ENCODE peak calls at places on chromosome 13, in five cellular contexts. S, U, I, K and N are unnamed samples. For H3K79me1, the result is how much of the 10 kb centered on the place peaks cover.

GRCh38 chr13:96100457-96101220 is 10.7 kb downstream of the HS6ST3 start:
- DNase-seq in S (no peak), U (no peak), K (no peak), I (no peak), N (no peak)

GRCh38 chr13:35475131-35475959 is 1.1 kb downstream of the MAB21L1 start:
- DNase-seq in U (peak), I (peak), S (peak), K (peak), N (peak)

GRCh38 chr13:27132538-27132937 is 39.1 kb downstream of the USP12 start:
- DNase-seq in U (no peak), K (no peak), I (no peak), S (no peak), N (no peak)

GRCh38 chr13:93224545-93224944 is 2.1 kb upstream of the GPC6 start:
- DNase-seq in I (peak), U (no peak), K (peak), S (peak), N (no peak)

GRCh38 chr13:74794147-74794546 is 659.9 kb upstream of the KLF12 start:
- DNase-seq in U (no peak), S (no peak), K (no peak), I (no peak), N (no peak)

GRCh38 chr13:101572456-101572855 is 120.0 kb downstream of the ITGBL1 start:
- DNase-seq in K (no peak), I (no peak), U (no peak), S (peak), N (no peak)

GRCh38 chr13:46097015-46097414 is 7.8 kb downstream of the CPB2 start:
- DNase-seq in K (no peak), U (no peak), S (no peak), I (no peak), N (no peak)

GRCh38 chr13:95921485-95921884 is 131.7 kb downstream of the UGGT2 start:
- DNase-seq in I (no peak), K (no peak), S (peak), U (no peak), N (no peak)

GRCh38 chr13:41463823-41464602 is 6.7 kb downstream of the RGCC start:
- DNase-seq in K (no peak), S (no peak), I (no peak), U (no peak), N (no peak)

GRCh38 chr13:102190930-102191329 is 210.9 kb downstream of the FGF14 start:
- DNase-seq in S (no peak), K (no peak), U (no peak), I (no peak), N (no peak)

GRCh38 chr13:29808264-29808663 is 42.2 kb downstream of the UBL3 start:
- DNase-seq in I (no peak), K (no peak), S (no peak), U (no peak), N (no peak)

GRCh38 chr13:69856331-69856730 is 251.3 kb upstream of the ATXN8OS start:
- DNase-seq in U (peak), I (no peak), S (no peak), K (peak), N (no peak)

GRCh38 chr13:36666482-36667264 is 7.1 kb upstream of the SERTM1 start:
- DNase-seq in K (no peak), U (no peak), I (no peak), S (no peak), N (no peak)

GRCh38 chr13:109904218-109904617 is 117.8 kb upstream of the IRS2 start:
- DNase-seq in S (no peak), I (peak), U (peak), K (no peak), N (no peak)

GRCh38 chr13:98301721-98302120 is 124.7 kb upstream of the RNF113B start:
- DNase-seq in I (no peak), U (no peak), K (no peak), S (peak), N (no peak)

GRCh38 chr13:44514278-44514677 is 61.9 kb downstream of the TSC22D1 start:
- DNase-seq in S (no peak), U (no peak), I (no peak), K (no peak), N (no peak)

GRCh38 chr13:79070343-79070974 is 335.6 kb downstream of the RBM26 start:
- DNase-seq in U (no peak), I (no peak), K (no peak), S (no peak), N (no peak)

GRCh38 chr13:20814224-20814910 is 40.6 kb upstream of the EEF1AKMT1 start:
- DNase-seq in K (no peak), U (no peak), S (peak), I (no peak), N (no peak)

GRCh38 chr13:48817166-48817802 is 158.4 kb upstream of the FNDC3A start:
- DNase-seq in S (no peak), K (no peak), U (no peak), I (no peak), N (no peak)

GRCh38 chr13:66765559-66765958 is 464.6 kb downstream of the PCDH9 start:
- DNase-seq in U (no peak), K (no peak), I (no peak), S (no peak), N (no peak)

GRCh38 chr13:59776924-59777690 is 386.6 kb downstream of the DIAPH3 start:
- DNase-seq in U (peak), S (peak), K (no peak), I (no peak), N (no peak)

GRCh38 chr13:113816925-113817859 is 46.7 kb downstream of the GAS6 start:
- DNase-seq in I (peak), K (peak), U (peak), S (peak), N (no peak)

GRCh38 chr13:22793598-22794134 is 387.1 kb upstream of the SGCG start:
- DNase-seq in S (no peak), U (peak), I (no peak), K (no peak), N (no peak)

GRCh38 chr13:113836917-113837553 is 26.8 kb downstream of the GAS6 start:
- DNase-seq in K (no peak), U (no peak), S (peak), I (no peak), N (no peak)

GRCh38 chr13:51518847-51519246 is 65.4 kb upstream of the WDFY2 start:
- DNase-seq in U (peak), K (no peak), I (no peak), S (peak), N (no peak)

GRCh38 chr13:46100191-46100877 is 4.5 kb downstream of the CPB2 start:
- DNase-seq in U (no peak), S (no peak), I (no peak), K (no peak), N (no peak)

GRCh38 chr13:74090869-74091605 is 43.2 kb downstream of the KLF12 start:
- DNase-seq in I (no peak), S (no peak), U (no peak), K (no peak), N (no peak)

GRCh38 chr13:72120632-72121031 is 253.6 kb upstream of the DACH1 start:
- DNase-seq in I (no peak), S (no peak), K (no peak), U (no peak), N (no peak)

GRCh38 chr13:23554000-23554399 is 16.2 kb upstream of the TNFRSF19 start:
- DNase-seq in U (no peak), I (no peak), K (no peak), S (peak), N (no peak)

DNA sequence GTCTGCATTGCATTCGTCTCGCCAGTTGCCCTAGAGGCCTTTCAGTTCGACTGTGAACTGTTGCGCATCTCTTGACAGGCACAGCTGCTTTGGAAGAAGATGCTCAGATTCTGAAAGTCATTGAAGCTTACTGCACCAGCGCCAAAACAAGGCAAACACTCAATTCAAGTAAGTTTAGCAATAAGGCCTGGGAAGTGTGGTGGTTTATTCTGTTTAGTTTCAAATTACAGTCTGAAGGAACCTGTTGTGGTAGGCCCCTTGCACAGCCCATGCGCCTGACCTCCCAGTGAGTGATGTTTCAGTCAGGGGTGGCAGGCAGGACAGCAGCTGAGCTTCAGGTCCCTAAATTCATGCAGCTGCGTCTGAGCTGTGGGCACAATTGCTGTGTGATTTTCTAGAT is 32.2 kb upstream of the TEX29 start:
- DNase-seq in S (no peak), I (no peak), U (no peak), K (no peak), N (no peak)
- H3K79me1 ChIP-seq in S (under half), I (under half), U (under half), K (under half), N (under half)

GRCh38 chr13:91078093-91078679 is 269.3 kb upstream of the MIR17HG start:
- DNase-seq in S (no peak), U (no peak), K (no peak), I (no peak), N (no peak)
- H2AFZ ChIP-seq in S (no peak), U (no peak), K (peak), I (no peak), N (no peak)

GRCh38 chr13:97274782-97275252 is 52.7 kb downstream of the MBNL2 start:
- DNase-seq in S (peak), I (no peak), K (no peak), U (no peak), N (no peak)
- H3K9ac ChIP-seq in S (no peak), I (no peak), K (no peak), U (no peak), N (no peak)

GRCh38 chr13:38093425-38093824 is 223.9 kb upstream of the TRPC4 start:
- DNase-seq in U (no peak), K (no peak), S (no peak), I (no peak), N (no peak)
- H3K79me1 ChIP-seq in U (under half), K (under half), S (under half), I (under half), N (under half)

GRCh38 chr13:107104631-107105030 is 536.7 kb upstream of the ARGLU1 start:
- DNase-seq in K (no peak), I (no peak), U (no peak), S (peak), N (no peak)

GRCh38 chr13:107095876-107096275 is 527.9 kb upstream of the ARGLU1 start:
- DNase-seq in I (no peak), K (no peak), U (peak), S (no peak), N (no peak)

GRCh38 chr13:107099661-107100060 is 531.7 kb upstream of the ARGLU1 start:
- DNase-seq in S (peak), K (no peak), I (no peak), U (peak), N (no peak)
- H2AFZ ChIP-seq in S (peak), K (no peak), I (no peak), U (no peak), N (no peak)

DNA sequence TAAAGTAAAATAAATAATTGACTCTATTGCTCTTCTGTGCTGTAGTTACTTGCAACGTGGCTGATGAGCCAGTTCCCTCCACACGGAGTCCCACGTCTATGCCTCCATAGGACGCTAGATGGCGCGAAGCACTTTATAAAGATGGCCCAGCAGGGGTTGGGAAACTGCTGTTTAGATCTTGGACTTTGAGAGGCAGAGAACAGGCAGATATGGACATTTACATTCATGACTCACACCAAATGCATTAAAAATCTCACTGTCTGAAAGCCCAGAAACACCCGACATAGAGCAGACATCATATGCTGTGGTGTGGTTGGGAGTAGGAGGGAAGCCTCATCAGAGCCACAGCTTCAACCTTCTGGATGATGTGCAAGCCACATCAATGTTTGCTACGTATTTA is 643.1 kb upstream of the ARGLU1 start:
- DNase-seq in I (peak), S (peak), K (peak), U (peak), N (peak)
- H3K9ac ChIP-seq in I (no peak), S (no peak), K (no peak), U (no peak), N (no peak)

GRCh38 chr13:112726018-112726767 is 36.4 kb downstream of the ATP11A start:
- DNase-seq in S (no peak), I (peak), U (no peak), K (no peak), N (no peak)

GRCh38 chr13:112723771-112724170 is 33.9 kb downstream of the ATP11A start:
- DNase-seq in U (no peak), I (no peak), S (no peak), K (no peak), N (no peak)

GRCh38 chr13:112727581-112727980 is 37.7 kb downstream of the ATP11A start:
- DNase-seq in K (no peak), I (peak), U (no peak), S (no peak), N (no peak)

GRCh38 chr13:112724788-112725345 is 35.0 kb downstream of the ATP11A start:
- DNase-seq in I (no peak), K (no peak), S (no peak), U (peak), N (no peak)

GRCh38 chr13:112725346-112726017 is 35.6 kb downstream of the ATP11A start:
- DNase-seq in I (peak), S (peak), U (no peak), K (no peak), N (no peak)
- H3K79me1 ChIP-seq in I (under half), S (under half), U (under half), K (under half), N (under half)